ENCODE peak calls at places on chromosome 1, in seven cellular contexts. U is esophagus squamous epithelium, P is heart right ventricle, V is SJSA1, T is SK-N-SH, S is adrenal gland, B is dorsolateral prefrontal cortex. L is an unnamed sample.

GRCh38 chr1:6911229-6911941 is 126.1 kb downstream of the CAMTA1 start:
- DNase-seq in P (no peak), T (no peak), S (no peak), B (no peak), U (no peak), V (no peak), L (no peak)

GRCh38 chr1:77671836-77672235 is 10.6 kb downstream of the ZZZ3 start:
- DNase-seq in S (no peak), U (no peak), B (no peak), V (peak; percentile 66), P (no peak), T (no peak), L (no peak)

GRCh38 chr1:183191833-183192232 is 5.8 kb downstream of the LAMC2 start:
- DNase-seq in B (no peak), V (peak; percentile 12), U (no peak), S (no peak), T (no peak), P (no peak), L (no peak)

GRCh38 chr1:47396671-47397196 is 19.4 kb upstream of the FOXE3 start:
- DNase-seq in V (no peak), S (no peak), T (no peak), U (no peak), P (no peak), B (no peak), L (no peak)

GRCh38 chr1:118204648-118205047 is 19.6 kb upstream of the SPAG17 start:
- DNase-seq in P (no peak), U (no peak), B (no peak), V (no peak), S (no peak), T (no peak), L (no peak)

GRCh38 chr1:78377356-78377928 is 113.3 kb upstream of the PTGFR start:
- DNase-seq in S (no peak), P (no peak), T (no peak), V (no peak), B (no peak), U (no peak), L (no peak)

GRCh38 chr1:216723274-216723780 is at the start of gene ESRRG:
- DNase-seq in P (peak; percentile 56), U (no peak), S (peak; percentile 70), V (no peak), B (peak; percentile 20), T (peak; percentile 75), L (no peak)

GRCh38 chr1:116457944-116458343 is 84.9 kb downstream of the ATP1A1 start:
- DNase-seq in B (no peak), P (no peak), T (no peak), V (no peak), U (no peak), S (no peak), L (no peak)

GRCh38 chr1:119010201-119010600 is 22.1 kb upstream of the TBX15 start:
- DNase-seq in U (no peak), V (peak; percentile 11), T (no peak), B (no peak), P (no peak), S (no peak), L (no peak)

GRCh38 chr1:192766009-192766625 is 42.7 kb upstream of the RGS2 start:
- DNase-seq in T (no peak), V (peak; percentile 8), P (no peak), B (no peak), U (no peak), S (no peak), L (no peak)

GRCh38 chr1:1806890-1807289 is 28.6 kb upstream of the NADK start:
- DNase-seq in S (no peak), B (no peak), U (no peak), P (peak; percentile 22), T (no peak), V (no peak), L (no peak)

GRCh38 chr1:118485757-118486156 is 300.7 kb upstream of the SPAG17 start:
- DNase-seq in V (no peak), P (no peak), T (no peak), U (no peak), B (no peak), S (no peak), L (no peak)

GRCh38 chr1:85502171-85502570 is 37.2 kb upstream of the DDAH1 start:
- DNase-seq in P (no peak), S (no peak), U (no peak), B (no peak), V (peak; percentile 63), T (no peak), L (no peak)

GRCh38 chr1:152646656-152647055 is 16.5 kb upstream of the LCE2D start:
- DNase-seq in S (no peak), T (no peak), V (no peak), U (no peak), B (no peak), P (no peak), L (no peak)

GRCh38 chr1:39167632-39168209 is 36.8 kb upstream of the MACF1 start:
- DNase-seq in P (no peak), T (no peak), V (no peak), B (no peak), S (no peak), U (no peak), L (no peak)

GRCh38 chr1:83531910-83532309 is 467.0 kb downstream of the TTLL7 start:
- DNase-seq in T (no peak), U (no peak), V (no peak), S (no peak), P (no peak), B (no peak), L (no peak)

GRCh38 chr1:58157281-58157680 is 389.2 kb downstream of the OMA1 start:
- DNase-seq in S (no peak), V (no peak), P (no peak), T (no peak), B (no peak), U (no peak), L (no peak)

GRCh38 chr1:89311757-89312156 is 39.1 kb upstream of the GBP5 start:
- DNase-seq in T (no peak), P (peak; percentile 34), U (no peak), S (peak; percentile 34), B (no peak), V (no peak), L (no peak)

GRCh38 chr1:22321917-22322316 is 129.7 kb upstream of the ZBTB40 start:
- DNase-seq in T (no peak), P (no peak), S (peak; percentile 9), V (no peak), B (no peak), U (no peak), L (no peak)

GRCh38 chr1:42806171-42806570 is 10.8 kb upstream of the ERMAP start:
- DNase-seq in T (no peak), P (no peak), V (no peak), S (no peak), B (peak; percentile 26), U (no peak), L (no peak)

GRCh38 chr1:41892211-41892840 is 26.4 kb downstream of the HIVEP3 start:
- DNase-seq in T (no peak), U (no peak), V (no peak), P (no peak), B (no peak), S (no peak), L (no peak)

GRCh38 chr1:116738673-116739370 is 15.4 kb upstream of the CD2 start:
- DNase-seq in V (no peak), U (no peak), T (no peak), B (no peak), S (no peak), P (no peak), L (no peak)

GRCh38 chr1:178267646-178268094 is 173.8 kb downstream of the RASAL2 start:
- DNase-seq in S (no peak), B (no peak), P (no peak), U (no peak), V (peak; percentile 90), T (no peak), L (no peak)
- H3K27ac ChIP-seq in S (no peak overlapping the region), B (no peak overlapping the region), P (peak overlapping the region; percentile 40), U (no peak overlapping the region), V (peak overlapping the region; percentile 73), T (peak overlapping the region; percentile 53), L (no peak overlapping the region)

GRCh38 chr1:9229549-9229948 is 5.0 kb upstream of the H6PD start:
- DNase-seq in S (no peak), V (no peak), U (no peak), B (no peak), P (no peak), T (no peak), L (no peak)

GRCh38 chr1:9225411-9225785 is 9.2 kb upstream of the H6PD start:
- DNase-seq in V (no peak), U (no peak), P (no peak), S (peak; percentile 56), T (no peak), B (no peak), L (no peak)

GRCh38 chr1:9222846-9223625 is 11.5 kb upstream of the H6PD start:
- DNase-seq in U (no peak), P (no peak), B (no peak), S (no peak), T (no peak), V (no peak), L (no peak)

GRCh38 chr1:9228589-9228988 is 6.0 kb upstream of the H6PD start:
- DNase-seq in T (no peak), S (no peak), V (no peak), P (no peak), U (no peak), B (no peak), L (no peak)

GRCh38 chr1:9224664-9225410 is 9.7 kb upstream of the H6PD start:
- DNase-seq in U (no peak), V (no peak), B (no peak), T (no peak), P (no peak), S (no peak), L (no peak)
- H3K27ac ChIP-seq in U (no peak overlapping the region), V (no peak overlapping the region), B (no peak overlapping the region), T (no peak overlapping the region), P (no peak overlapping the region), S (no peak overlapping the region), L (no peak overlapping the region)

GRCh38 chr1:61187380-61188086 is 105.2 kb downstream of the NFIA start:
- DNase-seq in U (no peak), V (no peak), B (no peak), T (no peak), P (no peak), S (no peak), L (no peak)
- H3K27ac ChIP-seq in U (peak overlapping the region; percentile 36), V (no peak overlapping the region), B (peak overlapping the region; percentile 96), T (no peak overlapping the region), P (peak overlapping the region; percentile 80), S (peak overlapping the region; percentile 29), L (peak overlapping the region; percentile 54)

GRCh38 chr1:230639714-230640209 is 2.5 kb upstream of the COG2 start:
- DNase-seq in S (no peak), P (no peak), V (no peak), B (no peak), T (no peak), U (no peak), L (no peak)

GRCh38 chr1:230641900-230642262 is 400 bp upstream of the COG2 start:
- DNase-seq in B (no peak), V (no peak), T (no peak), P (no peak), U (no peak), S (no peak), L (no peak)

GRCh38 chr1:230643887-230644286 is 1.6 kb downstream of the COG2 start:
- DNase-seq in T (no peak), U (no peak), B (no peak), V (no peak), S (no peak), P (no peak), L (no peak)

GRCh38 chr1:230641346-230641745 is 935 bp upstream of the COG2 start:
- DNase-seq in P (no peak), T (no peak), V (no peak), B (no peak), S (no peak), U (no peak), L (no peak)

GRCh38 chr1:230642263-230642959 is at the start of gene COG2:
- DNase-seq in S (peak; percentile 94), B (peak; percentile 95), T (peak; percentile 96), U (peak; percentile 38), P (peak; percentile 92), V (peak; percentile 95), L (peak; percentile 95)
- H3K27ac ChIP-seq in S (peak within 1 kb of the TSS; percentile 79), B (peak within 1 kb of the TSS; percentile 58), T (peak within 1 kb of the TSS; percentile 75), U (peak within 1 kb of the TSS; percentile 83), P (peak within 1 kb of the TSS; percentile 77), V (peak within 1 kb of the TSS; percentile 29), L (peak within 1 kb of the TSS; percentile 89)

L was measured in tibial nerve.